ENCODE peak calls at places on chromosomes 16 and 17, in seven cellular contexts. Q, E, J, U, P, N and O are unnamed samples.

GRCh38 chr17:38442548-38442947 is 14.3 kb downstream of the ARHGAP23 start:
- DNase-seq in Q (peak), E (no peak), J (no peak), U (no peak), P (no peak), N (peak), O (no peak)

GRCh38 chr16:50570808-50571598 is 22.8 kb downstream of the NKD1 start:
- DNase-seq in Q (no peak), E (no peak), J (no peak), U (no peak), P (no peak), N (no peak), O (no peak)

GRCh38 chr17:45197555-45198334 is 23.9 kb upstream of the FMNL1 start:
- DNase-seq in Q (peak), E (peak), J (peak), U (peak), P (peak), N (peak), O (peak)

GRCh38 chr17:19354123-19354522 is 8.4 kb downstream of the B9D1 start:
- DNase-seq in Q (no peak), E (no peak), J (no peak), U (peak), P (no peak), N (peak), O (no peak)

GRCh38 chr17:21297026-21297520 is 12.6 kb downstream of the MAP2K3 start:
- DNase-seq in Q (no peak), E (no peak), J (no peak), U (no peak), P (no peak), N (no peak), O (no peak)

GRCh38 chr17:80474231-80474932 is 2.0 kb downstream of the NPTX1 start:
- DNase-seq in Q (peak), E (no peak), J (peak), U (peak), P (no peak), N (peak), O (peak)

GRCh38 chr17:38591759-38592241 is 14.0 kb downstream of the SRCIN1 start:
- DNase-seq in Q (no peak), E (no peak), J (peak), U (peak), P (no peak), N (peak), O (no peak)

GRCh38 chr16:1610071-1610840 is 1.6 kb downstream of the IFT140 start:
- DNase-seq in Q (peak), E (peak), J (peak), U (peak), P (peak), N (peak), O (peak)

GRCh38 chr17:6599364-6599763 is 41.1 kb downstream of the KIAA0753 start:
- DNase-seq in Q (no peak), E (no peak), J (no peak), U (no peak), P (no peak), N (no peak), O (no peak)

GRCh38 chr16:58187657-58188430 is 10.1 kb downstream of the CSNK2A2 start:
- DNase-seq in Q (no peak), E (no peak), J (no peak), U (no peak), P (no peak), N (no peak), O (no peak)

GRCh38 chr16:54282202-54282922 is 4.2 kb downstream of the IRX3 start:
- DNase-seq in Q (peak), E (no peak), J (no peak), U (peak), P (no peak), N (no peak), O (no peak)

GRCh38 chr17:6568186-6568758 is 11.9 kb upstream of the PITPNM3 start:
- DNase-seq in Q (no peak), E (no peak), J (no peak), U (no peak), P (no peak), N (no peak), O (no peak)

GRCh38 chr16:31083081-31083480 is 5.7 kb downstream of the PRSS53 start:
- DNase-seq in Q (no peak), E (no peak), J (no peak), U (no peak), P (no peak), N (no peak), O (no peak)

GRCh38 chr17:61463068-61463980 is 11.1 kb downstream of the TBX4 start:
- DNase-seq in Q (no peak), E (no peak), J (no peak), U (no peak), P (no peak), N (no peak), O (no peak)

GRCh38 chr17:73718912-73719311 is 74.7 kb upstream of the SDK2 start:
- DNase-seq in Q (no peak), E (no peak), J (no peak), U (no peak), P (no peak), N (no peak), O (no peak)

GRCh38 chr16:74465281-74465680 is 44.0 kb upstream of the CLEC18B start:
- DNase-seq in Q (no peak), E (no peak), J (no peak), U (no peak), P (no peak), N (no peak), O (no peak)

GRCh38 chr17:21742326-21742725 is 50.0 kb downstream of the KCNJ18 start:
- DNase-seq in Q (no peak), E (no peak), J (no peak), U (no peak), P (no peak), N (no peak), O (no peak)

GRCh38 chr16:894136-894535 is 76.6 kb downstream of the LMF1 start:
- DNase-seq in Q (no peak), E (no peak), J (no peak), U (no peak), P (no peak), N (no peak), O (no peak)

GRCh38 chr16:69607674-69608073 is 41.9 kb downstream of the NFAT5 start:
- DNase-seq in Q (no peak), E (no peak), J (no peak), U (no peak), P (no peak), N (no peak), O (no peak)

GRCh38 chr17:76054112-76054476 is 18.2 kb downstream of the SRP68 start:
- DNase-seq in Q (peak), E (no peak), J (peak), U (peak), P (no peak), N (peak), O (no peak)

GRCh38 chr16:22898131-22898530 is 84.2 kb downstream of the HS3ST2 start:
- DNase-seq in Q (no peak), E (no peak), J (no peak), U (no peak), P (no peak), N (no peak), O (no peak)

GRCh38 chr17:32930512-32930911 is 2.6 kb downstream of the TMEM98 start:
- DNase-seq in Q (no peak), E (no peak), J (no peak), U (no peak), P (no peak), N (no peak), O (no peak)

GRCh38 chr16:2585651-2586081 is 47.8 kb downstream of the PDPK1 start:
- DNase-seq in Q (no peak), E (no peak), J (no peak), U (no peak), P (no peak), N (no peak), O (no peak)

GRCh38 chr16:11546522-11547485 is 39.9 kb downstream of the LITAF start:
- DNase-seq in Q (no peak), E (no peak), J (no peak), U (peak), P (no peak), N (peak), O (no peak)

GRCh38 chr16:65116216-65116615 is 5.6 kb downstream of the CDH11 start:
- DNase-seq in Q (no peak), E (no peak), J (no peak), U (no peak), P (no peak), N (no peak), O (no peak)

GRCh38 chr17:11948791-11949190 is 48.5 kb downstream of the ZNF18 start:
- DNase-seq in Q (no peak), E (no peak), J (no peak), U (peak), P (no peak), N (peak), O (no peak)

GRCh38 chr17:20989481-20989880 is 53.3 kb downstream of the USP22 start:
- DNase-seq in Q (no peak), E (no peak), J (no peak), U (no peak), P (no peak), N (no peak), O (no peak)

GRCh38 chr16:76729525-76729924 is 452.3 kb downstream of the CNTNAP4 start:
- DNase-seq in Q (no peak), E (no peak), J (no peak), U (peak), P (no peak), N (no peak), O (no peak)

GRCh38 chr16:73019456-73020362 is 28.2 kb downstream of the ZFHX3 start:
- DNase-seq in Q (no peak), E (no peak), J (no peak), U (peak), P (no peak), N (peak), O (no peak)

GRCh38 chr16:49427771-49428170 is 54.2 kb downstream of the C16orf78 start:
- DNase-seq in Q (no peak), E (no peak), J (no peak), U (no peak), P (no peak), N (no peak), O (no peak)

GRCh38 chr17:46817151-46817900 is 1.2 kb downstream of the WNT3 start:
- DNase-seq in Q (no peak), E (no peak), J (no peak), U (no peak), P (no peak), N (no peak), O (no peak)